ENCODE peak calls at places on chromosomes 6 and 20, in five cellular contexts. G is neural progenitor cell, V is MM.1S, W is GM23248, L is hepatocyte. D is an unnamed sample.
A peak's percentile ranks its signal among the peaks of the same experiment; 100 is the strongest.

GRCh38 chr6:116405147-116405546 is 34.4 kb downstream of the DSE start:
- DNase-seq in G (peak; percentile 57), V (peak; percentile 87), W (peak; percentile 83), L (peak; percentile 28), D (peak; percentile 42)

GRCh38 chr6:12848969-12849368 is 132.4 kb downstream of the PHACTR1 start:
- DNase-seq in G (peak; percentile 40), V (no peak), W (no peak), L (no peak), D (no peak)

GRCh38 chr20:50026746-50027575 is 44.2 kb downstream of the SNAI1 start:
- DNase-seq in G (peak; percentile 48), V (no peak), W (peak; percentile 38), L (no peak), D (no peak)

GRCh38 chr6:153963352-153963751 is 75.7 kb upstream of the OPRM1 start:
- DNase-seq in G (peak; percentile 2), V (no peak), W (no peak), L (no peak), D (peak; percentile 36)

GRCh38 chr20:672975-673604 is 2.5 kb downstream of the SCRT2 start:
- DNase-seq in G (no peak), V (no peak), W (no peak), L (no peak), D (peak; percentile 73)

GRCh38 chr6:75282706-75283105 is 1.9 kb downstream of the TMEM30A start:
- DNase-seq in G (no peak), V (no peak), W (peak; percentile 67), L (no peak), D (no peak)

GRCh38 chr6:101417899-101418298 is 24.4 kb downstream of the GRIK2 start:
- DNase-seq in G (no peak), V (no peak), W (no peak), L (no peak), D (no peak)

GRCh38 chr6:145749632-145750031 is 14.3 kb upstream of the EPM2A start:
- DNase-seq in G (no peak), V (peak; percentile 69), W (peak; percentile 83), L (peak; percentile 48), D (no peak)

GRCh38 chr6:160063771-160064413 is 57.7 kb upstream of the SLC22A1 start:
- DNase-seq in G (no peak), V (no peak), W (no peak), L (no peak), D (no peak)

GRCh38 chr6:47278545-47278944 is 31.2 kb downstream of the TNFRSF21 start:
- DNase-seq in G (no peak), V (no peak), W (peak; percentile 29), L (peak; percentile 40), D (no peak)

GRCh38 chr6:15500901-15501805 is 161.7 kb downstream of the DTNBP1 start:
- DNase-seq in G (no peak), V (no peak), W (no peak), L (no peak), D (no peak)

GRCh38 chr6:45436544-45437440 is 59.1 kb upstream of the SUPT3H start:
- DNase-seq in G (no peak), V (no peak), W (peak; percentile 92), L (peak; percentile 22), D (no peak)

GRCh38 chr6:107275330-107275865 is 160.1 kb upstream of the BEND3 start:
- DNase-seq in G (no peak), V (no peak), W (no peak), L (peak; percentile 72), D (no peak)

GRCh38 chr6:139407718-139408222 is 33.3 kb upstream of the CITED2 start:
- DNase-seq in G (peak; percentile 17), V (no peak), W (peak; percentile 94), L (no peak), D (no peak)

GRCh38 chr6:130943738-130944137 is 116.5 kb downstream of the SMLR1 start:
- DNase-seq in G (no peak), V (no peak), W (no peak), L (peak; percentile 44), D (no peak)

GRCh38 chr6:137867685-137868509 is 838 bp downstream of the TNFAIP3 start:
- DNase-seq in G (peak; percentile 80), V (peak; percentile 74), W (peak; percentile 53), L (no peak), D (peak; percentile 54)

GRCh38 chr20:56722042-56722441 is 92.9 kb downstream of the TFAP2C start:
- DNase-seq in G (no peak), V (no peak), W (peak; percentile 26), L (no peak), D (no peak)

GRCh38 chr20:47678130-47678453 is 107.2 kb downstream of the SULF2 start:
- DNase-seq in G (no peak), V (no peak), W (no peak), L (no peak), D (no peak)

GRCh38 chr20:47676219-47676721 is 109.0 kb downstream of the SULF2 start:
- DNase-seq in G (peak; percentile 51), V (no peak), W (no peak), L (peak; percentile 3), D (peak; percentile 84)

GRCh38 chr20:47678536-47678935 is 106.7 kb downstream of the SULF2 start:
- DNase-seq in G (no peak), V (no peak), W (no peak), L (no peak), D (no peak)

GRCh38 chr20:47676912-47677311 is 108.4 kb downstream of the SULF2 start:
- DNase-seq in G (no peak), V (no peak), W (no peak), L (no peak), D (no peak)

DNA sequence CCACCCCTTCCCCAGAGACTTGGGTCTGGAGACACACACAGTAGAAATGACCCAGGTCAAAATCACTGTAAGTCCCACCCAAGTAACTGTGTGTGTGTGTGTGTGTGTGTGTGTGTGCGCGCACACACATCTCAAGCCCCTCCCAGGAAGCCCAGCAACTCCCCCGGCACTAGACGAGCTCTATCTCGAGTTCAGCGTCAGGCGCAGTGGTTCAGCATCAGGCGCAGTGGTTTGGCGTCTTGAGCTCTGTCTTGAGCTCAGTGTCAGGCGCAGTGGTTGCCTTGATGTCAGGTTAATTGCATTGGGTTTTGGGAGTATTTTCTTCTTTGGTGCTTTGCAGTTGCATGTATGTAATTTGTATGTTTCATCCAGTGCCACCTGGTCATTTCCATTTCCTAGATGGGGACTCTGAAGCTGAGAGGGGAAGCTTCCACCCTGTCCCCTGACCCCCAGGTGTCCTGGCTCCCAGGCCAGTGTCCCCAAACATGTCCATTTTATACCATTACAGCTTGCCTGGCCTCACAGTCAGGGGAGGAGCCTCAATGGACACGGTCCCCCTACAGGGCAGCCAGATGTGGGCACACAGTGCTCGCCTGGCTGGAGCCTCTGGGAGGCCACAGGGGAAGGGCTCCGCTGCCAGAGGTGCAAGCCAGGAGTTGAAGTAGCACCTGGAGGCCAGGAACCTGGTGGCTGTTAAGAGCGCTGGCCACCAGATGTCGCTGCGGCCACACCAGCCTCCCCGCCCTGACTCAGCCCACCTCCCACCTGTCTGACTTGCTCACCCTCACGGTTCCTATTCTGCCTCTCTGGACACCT is 107.8 kb downstream of the SULF2 start:
- DNase-seq in G (peak; percentile 75), V (peak; percentile 13), W (peak; percentile 50), L (peak; percentile 83), D (peak; percentile 86)
- TF ChIP-seq EZH2phosphoT487 in G (no peak), V (no peak), W (no peak), L (no peak), D (no peak)

DNA sequence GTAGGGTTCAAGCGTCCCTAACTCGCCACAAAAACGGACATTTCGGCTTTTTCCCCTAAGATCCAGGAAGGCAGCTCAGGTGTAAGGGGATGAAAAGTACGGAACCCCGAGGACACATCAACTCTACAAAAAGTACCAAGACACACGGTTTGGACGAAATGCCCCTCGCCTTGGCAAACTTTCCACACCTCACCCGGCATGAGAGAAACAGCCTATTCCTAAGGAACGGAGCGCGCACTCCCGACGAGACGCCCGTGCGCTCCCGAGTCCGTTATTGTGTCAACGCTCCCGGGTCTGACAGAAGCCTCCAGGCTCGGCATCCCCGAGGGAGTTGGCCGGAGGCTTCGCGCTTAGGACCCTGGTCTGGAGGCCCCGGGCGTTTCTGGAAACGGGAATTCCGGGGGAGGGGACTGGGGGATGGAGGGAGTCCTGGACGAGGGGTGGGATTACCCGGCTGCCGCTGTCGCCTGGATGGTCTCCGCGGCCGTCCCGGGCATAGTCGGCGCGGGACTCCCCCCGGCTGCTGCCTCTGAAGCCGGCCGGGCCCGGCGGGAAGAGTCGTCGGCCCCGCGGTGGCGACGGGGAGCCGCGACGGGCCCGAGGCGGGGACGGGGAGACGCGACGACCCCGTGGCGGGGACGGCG is 808 bp downstream of the ZNF318 start:
- DNase-seq in G (peak; percentile 89), V (peak; percentile 23), W (peak; percentile 82), L (peak; percentile 78), D (peak; percentile 79)
- TF ChIP-seq EZH2phosphoT487 in G (no peak), V (no peak), W (no peak), L (no peak), D (no peak)

DNA sequence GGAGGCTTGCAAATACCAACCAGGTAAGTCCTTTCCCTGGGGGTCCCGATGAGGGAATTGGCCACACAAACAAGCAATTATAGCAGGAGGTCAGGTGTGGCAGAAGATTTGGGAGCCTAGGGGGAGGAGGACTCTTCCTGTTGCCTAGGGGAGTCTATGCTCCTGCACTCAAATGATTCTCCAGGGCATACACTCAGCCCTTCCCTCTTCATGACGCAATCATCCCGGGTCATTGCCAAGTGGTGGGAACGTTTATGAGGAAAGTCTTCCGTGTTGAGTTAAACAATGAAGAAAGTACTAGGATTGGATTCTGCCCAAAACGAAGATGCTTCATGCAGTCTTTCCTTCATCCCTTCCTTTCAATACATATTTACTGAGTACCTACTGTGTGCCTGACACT is 186.5 kb upstream of the TSHZ2 start:
- DNase-seq in G (no peak), V (no peak), W (peak; percentile 23), L (no peak), D (no peak)
- TF ChIP-seq EZH2phosphoT487 in G (no peak), V (no peak), W (no peak), L (no peak), D (no peak)

GRCh38 chr20:13868331-13868730 is 83.5 kb downstream of the NDUFAF5 start:
- DNase-seq in G (no peak), V (no peak), W (peak; percentile 94), L (no peak), D (no peak)
- TF ChIP-seq EZH2phosphoT487 in G (no peak), V (no peak), W (no peak), L (no peak), D (no peak)

GRCh38 chr6:44247338-44248302 is 719 bp downstream of the HSP90AB1 start:
- DNase-seq in G (peak; percentile 63), V (peak; percentile 59), W (peak; percentile 81), L (peak; percentile 81), D (peak; percentile 62)
- TF ChIP-seq EZH2phosphoT487 in G (no peak), V (no peak), W (no peak), L (no peak), D (no peak)

GRCh38 chr20:22768779-22769178 is 184.4 kb upstream of the FOXA2 start:
- DNase-seq in G (peak; percentile 30), V (no peak), W (peak; percentile 14), L (no peak), D (peak; percentile 40)
- TF ChIP-seq EZH2phosphoT487 in G (no peak), V (no peak), W (no peak), L (no peak), D (no peak)

GRCh38 chr20:13302647-13303425 is 81.8 kb downstream of the ISM1 start:
- DNase-seq in G (peak; percentile 52), V (peak; percentile 33), W (peak; percentile 60), L (peak; percentile 53), D (peak; percentile 64)
- TF ChIP-seq EZH2phosphoT487 in G (no peak), V (no peak), W (no peak), L (no peak), D (no peak)

GRCh38 chr20:36084897-36085617 is 69.5 kb upstream of the EPB41L1 start:
- DNase-seq in G (no peak), V (no peak), W (no peak), L (peak; percentile 55), D (no peak)
- TF ChIP-seq EZH2phosphoT487 in G (no peak), V (no peak), W (no peak), L (no peak), D (no peak)

D was measured in GM23338.